ENCODE peak calls at places on chromosomes 6 and 20, in nine cellular contexts. D is hepatocyte, H is epithelial cell of proximal tubule, X is AG04450, Z is neural progenitor cell, C is iPS DF 6.9, G is heart right ventricle, W is stomach, B is cardiac fibroblast. O is an unnamed sample.
A peak's percentile ranks its signal among the peaks of the same experiment; 100 is the strongest.

GRCh38 chr20:56606174-56606945 is 22.7 kb upstream of the TFAP2C start:
- DNase-seq in D (peak; percentile 54), H (no peak), X (no peak), Z (no peak), C (no peak), G (no peak), W (peak; percentile 31), B (no peak), O (no peak)

GRCh38 chr6:31386977-31387376 is 16.4 kb upstream of the MICA start:
- DNase-seq in D (no peak), H (no peak), X (no peak), Z (peak; percentile 44), C (no peak), G (no peak), W (no peak), B (no peak), O (no peak)

GRCh38 chr6:15825332-15825930 is 162.6 kb upstream of the DTNBP1 start:
- DNase-seq in D (no peak), H (no peak), X (no peak), Z (no peak), C (no peak), G (no peak), W (no peak), B (no peak), O (no peak)

GRCh38 chr6:27295301-27296079 is 16.6 kb downstream of the POM121L2 start:
- DNase-seq in D (peak; percentile 74), H (peak; percentile 52), X (peak; percentile 21), Z (peak; percentile 74), C (no peak), G (no peak), W (no peak), B (peak; percentile 65), O (no peak)

GRCh38 chr20:3911956-3912355 is 22.8 kb downstream of the PANK2 start:
- DNase-seq in D (no peak), H (no peak), X (no peak), Z (no peak), C (no peak), G (no peak), W (peak; percentile 42), B (no peak), O (no peak)

GRCh38 chr6:47135772-47136171 is 93.6 kb upstream of the ADGRF1 start:
- DNase-seq in D (peak; percentile 58), H (peak; percentile 98), X (peak; percentile 75), Z (no peak), C (no peak), G (no peak), W (no peak), B (peak; percentile 88), O (no peak)

GRCh38 chr20:13009682-13010406 is 1.1 kb downstream of the SPTLC3 start:
- DNase-seq in D (peak; percentile 59), H (peak; percentile 93), X (peak; percentile 81), Z (no peak), C (no peak), G (peak; percentile 69), W (no peak), B (peak; percentile 97), O (no peak)

GRCh38 chr20:58233881-58234528 is 5.6 kb upstream of the ANKRD60 start:
- DNase-seq in D (no peak), H (no peak), X (no peak), Z (peak; percentile 72), C (no peak), G (no peak), W (no peak), B (no peak), O (no peak)

GRCh38 chr6:81589465-81590313 is 162.8 kb downstream of the TENT5A start:
- DNase-seq in D (no peak), H (no peak), X (no peak), Z (no peak), C (no peak), G (no peak), W (peak; percentile 27), B (no peak), O (no peak)

GRCh38 chr6:127032971-127033370 is 85.5 kb upstream of the RSPO3 start:
- DNase-seq in D (no peak), H (no peak), X (no peak), Z (no peak), C (no peak), G (no peak), W (no peak), B (no peak), O (no peak)

GRCh38 chr6:119218548-119218947 is 131.0 kb downstream of the MAN1A1 start:
- DNase-seq in D (no peak), H (no peak), X (no peak), Z (no peak), C (no peak), G (no peak), W (no peak), B (no peak), O (no peak)

GRCh38 chr6:132490478-132491204 is 22.3 kb downstream of the STX7 start:
- DNase-seq in D (no peak), H (no peak), X (no peak), Z (no peak), C (no peak), G (no peak), W (no peak), B (no peak), O (no peak)

GRCh38 chr6:132491303-132491702 is 21.6 kb downstream of the STX7 start:
- DNase-seq in D (no peak), H (no peak), X (no peak), Z (no peak), C (no peak), G (peak; percentile 36), W (no peak), B (peak; percentile 58), O (no peak)

GRCh38 chr6:132490024-132490423 is 22.9 kb downstream of the STX7 start:
- DNase-seq in D (no peak), H (no peak), X (no peak), Z (no peak), C (no peak), G (peak; percentile 20), W (no peak), B (peak; percentile 39), O (peak; percentile 30)

GRCh38 chr6:132487762-132488161 is 25.2 kb downstream of the STX7 start:
- DNase-seq in D (no peak), H (no peak), X (no peak), Z (no peak), C (no peak), G (no peak), W (no peak), B (no peak), O (no peak)

DNA sequence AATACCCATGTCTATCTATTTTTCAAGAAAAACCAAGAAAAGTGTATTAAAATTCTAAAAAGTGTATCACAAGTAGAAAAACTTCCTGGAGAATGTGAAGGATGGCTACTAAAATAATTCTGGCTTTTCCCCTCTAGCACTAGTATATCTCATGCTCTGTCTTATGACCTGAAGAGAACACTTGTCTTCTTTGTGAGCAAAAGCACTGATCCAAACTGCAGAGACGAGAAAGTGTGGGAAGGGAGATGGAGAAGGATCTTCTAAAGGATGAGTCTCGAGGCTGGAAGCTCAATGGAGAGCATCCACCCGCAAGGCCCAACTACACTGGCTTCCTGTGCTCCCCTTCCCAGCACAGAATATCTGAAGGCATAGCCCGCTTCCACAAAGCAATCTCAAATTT is 23.5 kb downstream of the STX7 start:
- DNase-seq in D (no peak), H (no peak), X (no peak), Z (no peak), C (no peak), G (no peak), W (no peak), B (no peak), O (no peak)
- H3K4me3 ChIP-seq in D (no peak overlapping the region), H (no peak overlapping the region), X (no peak overlapping the region), Z (no peak overlapping the region), C (no peak overlapping the region), G (no peak overlapping the region), W (no peak overlapping the region), B (no peak overlapping the region), O (no peak overlapping the region)

DNA sequence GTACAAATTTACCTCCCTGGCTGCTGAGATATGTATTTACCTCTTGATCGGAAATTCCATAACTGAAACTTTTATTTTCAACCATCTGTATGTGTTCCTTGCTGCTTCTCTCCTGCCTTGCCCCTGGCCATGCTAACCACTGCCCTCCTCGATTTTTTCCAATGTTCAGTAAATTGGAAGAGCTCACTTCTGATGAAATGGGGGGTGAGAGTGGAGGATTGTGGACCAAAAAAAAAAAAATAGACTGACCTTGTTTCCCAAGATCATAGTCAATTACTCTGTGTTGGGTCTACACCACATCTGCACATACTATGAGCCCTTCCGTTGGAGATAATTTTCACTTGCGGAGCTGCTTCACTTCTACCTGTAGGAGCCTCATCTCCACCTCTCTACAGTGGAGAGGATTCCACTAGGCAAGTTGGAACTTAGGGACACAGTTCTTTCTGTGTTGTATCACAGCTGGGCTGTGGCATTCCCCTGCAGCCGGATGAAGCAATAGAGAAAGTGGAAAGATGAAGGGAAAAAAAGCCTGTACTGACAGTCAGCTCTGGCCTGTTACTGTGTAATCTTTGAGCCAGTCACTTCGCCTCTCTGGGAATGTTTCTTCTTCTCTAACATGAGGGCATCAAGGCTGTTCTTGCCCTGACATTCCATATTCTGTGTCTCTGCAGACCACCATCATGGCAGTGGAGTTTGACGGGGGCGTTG is 1.6 kb downstream of the PSMB9 start:
- DNase-seq in D (no peak), H (no peak), X (no peak), Z (no peak), C (no peak), G (no peak), W (no peak), B (no peak), O (no peak)
- H3K4me3 ChIP-seq in D (no peak overlapping the region), H (no peak overlapping the region), X (no peak overlapping the region), Z (no peak overlapping the region), C (no peak overlapping the region), G (no peak overlapping the region), W (no peak overlapping the region), B (no peak overlapping the region), O (peak overlapping the region; percentile 99)

GRCh38 chr6:1390071-1390804 is 862 bp downstream of the FOXF2 start:
- DNase-seq in D (no peak), H (no peak), X (no peak), Z (peak; percentile 76), C (no peak), G (no peak), W (no peak), B (peak; percentile 50), O (no peak)

GRCh38 chr6:1390805-1391511 is 1.6 kb downstream of the FOXF2 start:
- DNase-seq in D (no peak), H (no peak), X (no peak), Z (peak; percentile 60), C (no peak), G (no peak), W (no peak), B (peak; percentile 16), O (no peak)

GRCh38 chr6:1393641-1394283 is 4.4 kb downstream of the FOXF2 start:
- DNase-seq in D (no peak), H (no peak), X (no peak), Z (peak; percentile 52), C (no peak), G (no peak), W (peak; percentile 25), B (no peak), O (no peak)

GRCh38 chr6:1392813-1393640 is 3.7 kb downstream of the FOXF2 start:
- DNase-seq in D (no peak), H (no peak), X (no peak), Z (peak; percentile 44), C (no peak), G (no peak), W (peak; percentile 23), B (no peak), O (no peak)

GRCh38 chr6:1391692-1392309 is 2.4 kb downstream of the FOXF2 start:
- DNase-seq in D (no peak), H (no peak), X (no peak), Z (peak; percentile 25), C (no peak), G (no peak), W (no peak), B (no peak), O (no peak)
- H3K4me3 ChIP-seq in D (peak overlapping the region; percentile 77), H (no peak overlapping the region), X (peak overlapping the region; percentile 76), Z (no peak overlapping the region), C (no peak overlapping the region), G (peak overlapping the region; percentile 0), W (peak overlapping the region; percentile 56), B (no peak overlapping the region), O (no peak overlapping the region)

GRCh38 chr6:123661105-123661891 is 24.5 kb upstream of the TRDN start:
- DNase-seq in D (no peak), H (no peak), X (no peak), Z (no peak), C (no peak), G (no peak), W (no peak), B (no peak), O (no peak)
- H3K4me3 ChIP-seq in D (no peak overlapping the region), H (no peak overlapping the region), X (no peak overlapping the region), Z (no peak overlapping the region), C (no peak overlapping the region), G (no peak overlapping the region), W (no peak overlapping the region), B (no peak overlapping the region), O (no peak overlapping the region)

O was measured in gastrocnemius medialis.